ENCODE peak calls at places on chromosomes 5 and 9, in four cellular contexts. S is KBM-7; A is stimulated activated CD8-positive, alpha-beta memory T cell treated with anti-CD3 and anti-CD28 coated beads, Interleukin-7, amount 100 ng/mL, for 24 hours; F is heart left ventricle. H is an unnamed sample.

GRCh38 chr9:70600479-70600878 is 186.0 kb upstream of the KLF9 start:
- DNase-seq in S (no peak), A (no peak), F (peak; percentile 40), H (peak; percentile 13)

GRCh38 chr5:132883261-132883834 is 9.9 kb downstream of the LEAP2 start:
- DNase-seq in S (peak; percentile 80), A (no peak), F (peak; percentile 49), H (peak; percentile 82)

GRCh38 chr5:178339272-178339671 is 106.7 kb upstream of the PHYKPL start:
- DNase-seq in S (no peak), A (no peak), F (no peak), H (no peak)

GRCh38 chr5:77328926-77329647 is 118.6 kb downstream of the PDE8B start:
- DNase-seq in S (no peak), A (no peak), F (no peak), H (no peak)

GRCh38 chr9:68416891-68417570 is 60.6 kb downstream of the PGM5 start:
- DNase-seq in S (peak; percentile 21), A (no peak), F (no peak), H (no peak)

GRCh38 chr9:20701058-20701457 is 17.0 kb downstream of the FOCAD start:
- DNase-seq in S (no peak), A (no peak), F (no peak), H (peak; percentile 94)

GRCh38 chr9:37679649-37680402 is 29.1 kb downstream of the FRMPD1 start:
- DNase-seq in S (no peak), A (no peak), F (no peak), H (no peak)

GRCh38 chr5:98631311-98632054 is 142.0 kb upstream of the RGMB start:
- DNase-seq in S (no peak), A (no peak), F (no peak), H (no peak)

GRCh38 chr9:104795857-104796256 is 31.9 kb downstream of the NIPSNAP3B start:
- DNase-seq in S (no peak), A (no peak), F (no peak), H (no peak)

GRCh38 chr9:134606951-134607733 is 34.5 kb upstream of the COL5A1 start:
- DNase-seq in S (peak; percentile 3), A (no peak), F (no peak), H (peak; percentile 28)

GRCh38 chr9:132794730-132795380 is 83.2 kb downstream of the AK8 start:
- DNase-seq in S (peak; percentile 67), A (no peak), F (no peak), H (no peak)

GRCh38 chr9:94922098-94922607 is 195.7 kb downstream of the AOPEP start:
- DNase-seq in S (no peak), A (no peak), F (no peak), H (peak; percentile 78)

GRCh38 chr5:83718195-83718825 is 2.3 kb downstream of the HAPLN1 start:
- DNase-seq in S (peak; percentile 72), A (no peak), F (no peak), H (peak; percentile 70)

GRCh38 chr5:78768781-78769380 is 120.3 kb upstream of the LHFPL2 start:
- DNase-seq in S (no peak), A (no peak), F (no peak), H (no peak)

GRCh38 chr5:36600847-36601527 is 5.4 kb upstream of the SLC1A3 start:
- DNase-seq in S (no peak), A (no peak), F (no peak), H (no peak)

GRCh38 chr5:160434022-160434531 is 12.4 kb downstream of the PTTG1 start:
- DNase-seq in S (peak; percentile 78), A (no peak), F (no peak), H (no peak)

GRCh38 chr5:132489871-132490483 is 596 bp downstream of the IRF1 start:
- DNase-seq in S (no peak), A (no peak), F (peak; percentile 69), H (peak; percentile 46)

GRCh38 chr9:120937596-120937995 is 11.0 kb upstream of the TRAF1 start:
- DNase-seq in S (no peak), A (no peak), F (no peak), H (no peak)

GRCh38 chr9:86491634-86492266 is 137.5 kb upstream of the TUT7 start:
- DNase-seq in S (no peak), A (no peak), F (no peak), H (no peak)

GRCh38 chr5:75584641-75585040 is 26.6 kb upstream of the ANKDD1B start:
- DNase-seq in S (no peak), A (no peak), F (no peak), H (no peak)